ENCODE peak calls at places on chromosomes 7 and 10, in six cellular contexts. One of them, this sample, is unnamed.

GRCh38 chr10:36086976-36087726 is 445.1 kb upstream of the FZD8 start:
- DNase-seq in brain microvascular endothelial cell: no peak
- DNase-seq in GM23338: no peak
- DNase-seq in body of pancreas: no peak
- DNase-seq in upper lobe of right lung: no peak
- DNase-seq in colonic mucosa: no peak
- DNase-seq in this sample: no peak

GRCh38 chr7:156640949-156641485 is 443 bp downstream of the RNF32 start:
- DNase-seq in brain microvascular endothelial cell: peak; percentile 28
- DNase-seq in GM23338: no peak
- DNase-seq in body of pancreas: peak; percentile 59
- DNase-seq in upper lobe of right lung: no peak
- DNase-seq in colonic mucosa: peak; percentile 53
- DNase-seq in this sample: no peak

GRCh38 chr10:118870467-118871243 is 115.9 kb upstream of the CACUL1 start:
- DNase-seq in brain microvascular endothelial cell: peak; percentile 91
- DNase-seq in GM23338: peak; percentile 38
- DNase-seq in body of pancreas: peak; percentile 41
- DNase-seq in upper lobe of right lung: no peak
- DNase-seq in colonic mucosa: no peak
- DNase-seq in this sample: no peak

GRCh38 chr10:101138788-101139420 is 7.8 kb downstream of the TLX1 start:
- DNase-seq in brain microvascular endothelial cell: no peak
- DNase-seq in GM23338: no peak
- DNase-seq in body of pancreas: no peak
- DNase-seq in upper lobe of right lung: no peak
- DNase-seq in colonic mucosa: no peak
- DNase-seq in this sample: no peak

GRCh38 chr7:157238087-157238486 is 98.7 kb upstream of the DNAJB6 start:
- DNase-seq in brain microvascular endothelial cell: no peak
- DNase-seq in GM23338: peak; percentile 50
- DNase-seq in body of pancreas: no peak
- DNase-seq in upper lobe of right lung: no peak
- DNase-seq in colonic mucosa: peak; percentile 24
- DNase-seq in this sample: peak; percentile 57

GRCh38 chr7:150370612-150371071 is 2.0 kb downstream of the REPIN1 start:
- DNase-seq in brain microvascular endothelial cell: peak; percentile 86
- DNase-seq in GM23338: no peak
- DNase-seq in body of pancreas: no peak
- DNase-seq in upper lobe of right lung: no peak
- DNase-seq in colonic mucosa: no peak
- DNase-seq in this sample: no peak

GRCh38 chr10:37854606-37855005 is 2.8 kb downstream of the ZNF248 start:
- DNase-seq in brain microvascular endothelial cell: no peak
- DNase-seq in GM23338: no peak
- DNase-seq in body of pancreas: no peak
- DNase-seq in upper lobe of right lung: no peak
- DNase-seq in colonic mucosa: no peak
- DNase-seq in this sample: no peak

GRCh38 chr10:103808784-103809183 is 46.6 kb downstream of the SH3PXD2A start:
- DNase-seq in brain microvascular endothelial cell: no peak
- DNase-seq in GM23338: no peak
- DNase-seq in body of pancreas: no peak
- DNase-seq in upper lobe of right lung: peak; percentile 10
- DNase-seq in colonic mucosa: no peak
- DNase-seq in this sample: no peak

GRCh38 chr10:86693721-86694369 is 25.5 kb downstream of the LDB3 start:
- DNase-seq in brain microvascular endothelial cell: peak; percentile 41
- DNase-seq in GM23338: peak; percentile 87
- DNase-seq in body of pancreas: peak; percentile 47
- DNase-seq in upper lobe of right lung: no peak
- DNase-seq in colonic mucosa: peak; percentile 62
- DNase-seq in this sample: peak; percentile 85

GRCh38 chr10:1187151-1187854 is 131.1 kb downstream of the WDR37 start:
- DNase-seq in brain microvascular endothelial cell: no peak
- DNase-seq in GM23338: no peak
- DNase-seq in body of pancreas: no peak
- DNase-seq in upper lobe of right lung: peak; percentile 58
- DNase-seq in colonic mucosa: no peak
- DNase-seq in this sample: peak; percentile 43

GRCh38 chr10:974785-975074 is 13.5 kb upstream of the GTPBP4 start:
- DNase-seq in brain microvascular endothelial cell: no peak
- DNase-seq in GM23338: no peak
- DNase-seq in body of pancreas: no peak
- DNase-seq in upper lobe of right lung: peak; percentile 56
- DNase-seq in colonic mucosa: no peak
- DNase-seq in this sample: no peak

GRCh38 chr10:102120987-102121738 is 995 bp upstream of the LDB1 start:
- DNase-seq in brain microvascular endothelial cell: no peak
- DNase-seq in GM23338: peak; percentile 98
- DNase-seq in body of pancreas: peak; percentile 40
- DNase-seq in upper lobe of right lung: peak; percentile 76
- DNase-seq in colonic mucosa: peak; percentile 70
- DNase-seq in this sample: peak; percentile 88

GRCh38 chr7:48285365-48285764 is 114.1 kb downstream of the ABCA13 start:
- DNase-seq in brain microvascular endothelial cell: peak; percentile 65
- DNase-seq in GM23338: no peak
- DNase-seq in body of pancreas: no peak
- DNase-seq in upper lobe of right lung: no peak
- DNase-seq in colonic mucosa: no peak
- DNase-seq in this sample: no peak

GRCh38 chr10:109047856-109048255 is 875.5 kb downstream of the XPNPEP1 start:
- DNase-seq in brain microvascular endothelial cell: no peak
- DNase-seq in GM23338: no peak
- DNase-seq in body of pancreas: no peak
- DNase-seq in upper lobe of right lung: no peak
- DNase-seq in colonic mucosa: no peak
- DNase-seq in this sample: no peak

GRCh38 chr10:100413206-100413605 is 49.6 kb upstream of the WNT8B start:
- DNase-seq in brain microvascular endothelial cell: no peak
- DNase-seq in GM23338: no peak
- DNase-seq in body of pancreas: no peak
- DNase-seq in upper lobe of right lung: no peak
- DNase-seq in colonic mucosa: no peak
- DNase-seq in this sample: no peak

GRCh38 chr7:144437370-144438191 is 34.1 kb upstream of the NOBOX start:
- DNase-seq in brain microvascular endothelial cell: peak; percentile 86
- DNase-seq in GM23338: peak; percentile 85
- DNase-seq in body of pancreas: peak; percentile 65
- DNase-seq in upper lobe of right lung: no peak
- DNase-seq in colonic mucosa: peak; percentile 79
- DNase-seq in this sample: peak; percentile 33

GRCh38 chr10:96402417-96403305 is 43.9 kb upstream of the OPALIN start:
- DNase-seq in brain microvascular endothelial cell: no peak
- DNase-seq in GM23338: peak; percentile 53
- DNase-seq in body of pancreas: no peak
- DNase-seq in upper lobe of right lung: no peak
- DNase-seq in colonic mucosa: no peak
- DNase-seq in this sample: peak; percentile 46

GRCh38 chr10:69123306-69123746 is 652 bp upstream of the VPS26A start:
- DNase-seq in brain microvascular endothelial cell: peak; percentile 80
- DNase-seq in GM23338: peak; percentile 73
- DNase-seq in body of pancreas: peak; percentile 65
- DNase-seq in upper lobe of right lung: no peak
- DNase-seq in colonic mucosa: peak; percentile 69
- DNase-seq in this sample: peak; percentile 68

GRCh38 chr7:1845536-1846311 is 175.6 kb downstream of the ELFN1 start:
- DNase-seq in brain microvascular endothelial cell: no peak
- DNase-seq in GM23338: no peak
- DNase-seq in body of pancreas: no peak
- DNase-seq in upper lobe of right lung: peak; percentile 55
- DNase-seq in colonic mucosa: no peak
- DNase-seq in this sample: no peak

GRCh38 chr10:101214446-101215396 is 14.5 kb downstream of the LBX1 start:
- DNase-seq in brain microvascular endothelial cell: no peak
- DNase-seq in GM23338: peak; percentile 96
- DNase-seq in body of pancreas: peak; percentile 58
- DNase-seq in upper lobe of right lung: peak; percentile 80
- DNase-seq in colonic mucosa: peak; percentile 71
- DNase-seq in this sample: peak; percentile 92

GRCh38 chr7:111229181-111229740 is 138.3 kb downstream of the LRRN3 start:
- DNase-seq in brain microvascular endothelial cell: no peak
- DNase-seq in GM23338: peak; percentile 24
- DNase-seq in body of pancreas: no peak
- DNase-seq in upper lobe of right lung: no peak
- DNase-seq in colonic mucosa: no peak
- DNase-seq in this sample: no peak

GRCh38 chr7:44184221-44184873 is 4.9 kb downstream of the GCK start:
- DNase-seq in brain microvascular endothelial cell: peak; percentile 85
- DNase-seq in GM23338: no peak
- DNase-seq in body of pancreas: no peak
- DNase-seq in upper lobe of right lung: peak; percentile 42
- DNase-seq in colonic mucosa: no peak
- DNase-seq in this sample: peak; percentile 55

GRCh38 chr7:130207642-130208041 is at the start of gene SSMEM1:
- DNase-seq in brain microvascular endothelial cell: no peak
- DNase-seq in GM23338: no peak
- DNase-seq in body of pancreas: no peak
- DNase-seq in upper lobe of right lung: no peak
- DNase-seq in colonic mucosa: no peak
- DNase-seq in this sample: no peak

GRCh38 chr7:81299272-81299671 is 380.4 kb upstream of the SEMA3C start:
- DNase-seq in brain microvascular endothelial cell: peak; percentile 95
- DNase-seq in GM23338: no peak
- DNase-seq in body of pancreas: peak; percentile 4
- DNase-seq in upper lobe of right lung: no peak
- DNase-seq in colonic mucosa: no peak
- DNase-seq in this sample: no peak

GRCh38 chr10:71638577-71639411 is 80.8 kb downstream of the C10orf105 start:
- DNase-seq in brain microvascular endothelial cell: no peak
- DNase-seq in GM23338: no peak
- DNase-seq in body of pancreas: peak; percentile 48
- DNase-seq in upper lobe of right lung: no peak
- DNase-seq in colonic mucosa: peak; percentile 92
- DNase-seq in this sample: peak; percentile 75

GRCh38 chr7:96933067-96933645 is 72.2 kb upstream of the DLX6 start:
- DNase-seq in brain microvascular endothelial cell: no peak
- DNase-seq in GM23338: no peak
- DNase-seq in body of pancreas: no peak
- DNase-seq in upper lobe of right lung: no peak
- DNase-seq in colonic mucosa: no peak
- DNase-seq in this sample: no peak

GRCh38 chr7:135386181-135386580 is 123.7 kb downstream of the CNOT4 start:
- DNase-seq in brain microvascular endothelial cell: no peak
- DNase-seq in GM23338: peak; percentile 45
- DNase-seq in body of pancreas: no peak
- DNase-seq in upper lobe of right lung: no peak
- DNase-seq in colonic mucosa: no peak
- DNase-seq in this sample: no peak

DNA sequence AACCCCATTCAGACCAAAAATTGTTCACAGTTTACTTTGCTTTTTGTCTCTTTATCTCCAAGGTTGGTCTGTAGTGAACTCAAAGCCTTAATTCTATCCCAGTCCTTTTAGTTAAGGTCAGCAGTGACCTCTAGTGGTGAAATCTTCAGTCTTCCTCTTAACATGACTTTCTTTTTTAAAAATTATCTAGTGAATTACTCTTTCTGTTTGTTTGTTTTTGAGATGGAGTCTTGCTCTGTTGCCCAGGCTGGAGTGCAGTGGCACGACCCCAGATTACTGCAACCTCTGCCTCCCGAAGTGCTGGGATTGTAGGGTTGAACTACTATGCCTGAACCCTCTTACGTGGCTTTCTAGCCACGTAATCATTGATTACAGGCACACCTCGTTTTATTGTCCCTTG is 25.0 kb downstream of the ZNF487 start:
- DNase-seq in brain microvascular endothelial cell: peak; percentile 58
- DNase-seq in GM23338: peak; percentile 94
- DNase-seq in body of pancreas: peak; percentile 67
- DNase-seq in upper lobe of right lung: no peak
- DNase-seq in colonic mucosa: peak; percentile 57
- DNase-seq in this sample: peak; percentile 71
- H3K4me3 ChIP-seq in brain microvascular endothelial cell: no peak overlapping the region
- H3K4me3 ChIP-seq in GM23338: no peak overlapping the region
- H3K4me3 ChIP-seq in body of pancreas: no peak overlapping the region
- H3K4me3 ChIP-seq in upper lobe of right lung: no peak overlapping the region
- H3K4me3 ChIP-seq in colonic mucosa: no peak overlapping the region
- H3K4me3 ChIP-seq in this sample: no peak overlapping the region

DNA sequence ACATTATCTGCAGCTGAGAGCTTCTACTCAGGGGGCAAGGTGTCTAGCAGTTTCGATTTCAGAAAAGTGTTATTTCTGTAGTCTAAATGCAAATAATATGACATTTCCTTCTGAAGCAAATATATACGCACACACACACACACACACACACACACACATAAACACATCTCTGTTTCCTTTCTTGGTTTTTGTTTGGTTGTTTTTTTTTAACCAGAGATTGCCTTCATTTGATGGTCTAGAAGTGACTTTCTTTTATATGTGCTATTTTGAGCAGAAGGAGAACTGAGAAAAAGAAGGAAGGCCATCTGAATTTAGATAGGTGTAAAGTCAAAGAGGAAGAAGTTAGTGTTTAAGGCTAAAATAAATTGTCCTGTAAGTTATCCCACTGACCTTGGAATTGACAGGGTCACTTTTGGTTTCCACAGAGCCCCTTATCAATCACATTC is 142.2 kb downstream of the TRIL start:
- DNase-seq in brain microvascular endothelial cell: no peak
- DNase-seq in GM23338: no peak
- DNase-seq in body of pancreas: no peak
- DNase-seq in upper lobe of right lung: no peak
- DNase-seq in colonic mucosa: no peak
- DNase-seq in this sample: no peak
- H3K36me3 ChIP-seq in brain microvascular endothelial cell: no peaks in the 10 kb centered on the region
- H3K36me3 ChIP-seq in GM23338: no peaks in the 10 kb centered on the region
- H3K36me3 ChIP-seq in body of pancreas: no peaks in the 10 kb centered on the region
- H3K36me3 ChIP-seq in upper lobe of right lung: no peaks in the 10 kb centered on the region
- H3K36me3 ChIP-seq in colonic mucosa: no peaks in the 10 kb centered on the region
- H3K36me3 ChIP-seq in this sample: no peaks in the 10 kb centered on the region

DNA sequence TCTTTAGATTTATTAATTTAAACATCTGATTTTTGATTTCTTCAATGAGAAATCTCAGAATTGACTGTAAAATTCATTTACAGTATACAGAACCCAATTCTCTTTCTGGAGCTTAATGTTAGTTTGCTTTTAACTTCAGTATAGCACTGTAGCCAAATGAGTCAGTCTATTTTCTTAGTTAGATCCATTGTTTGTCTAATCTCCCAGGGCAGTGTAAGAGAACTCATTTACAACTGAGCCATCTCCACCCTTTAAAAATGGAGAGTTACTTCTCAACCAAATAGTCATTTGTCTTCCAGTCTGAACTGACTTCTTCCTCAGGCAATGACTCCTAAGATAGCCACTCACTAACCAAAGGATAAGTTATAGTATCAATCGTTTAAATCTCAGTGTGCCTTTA is 3.0 kb upstream of the WNT2 start:
- DNase-seq in brain microvascular endothelial cell: no peak
- DNase-seq in GM23338: no peak
- DNase-seq in body of pancreas: no peak
- DNase-seq in upper lobe of right lung: no peak
- DNase-seq in colonic mucosa: no peak
- DNase-seq in this sample: no peak
- H3K27me3 ChIP-seq in brain microvascular endothelial cell: peaks cover 17% of the 10 kb centered on the region
- H3K27me3 ChIP-seq in GM23338: peaks cover 69% of the 10 kb centered on the region
- H3K27me3 ChIP-seq in body of pancreas: no peaks in the 10 kb centered on the region
- H3K27me3 ChIP-seq in upper lobe of right lung: peaks cover 38% of the 10 kb centered on the region
- H3K27me3 ChIP-seq in colonic mucosa: peaks cover 40% of the 10 kb centered on the region
- H3K27me3 ChIP-seq in this sample: peaks cover 58% of the 10 kb centered on the region

DNA sequence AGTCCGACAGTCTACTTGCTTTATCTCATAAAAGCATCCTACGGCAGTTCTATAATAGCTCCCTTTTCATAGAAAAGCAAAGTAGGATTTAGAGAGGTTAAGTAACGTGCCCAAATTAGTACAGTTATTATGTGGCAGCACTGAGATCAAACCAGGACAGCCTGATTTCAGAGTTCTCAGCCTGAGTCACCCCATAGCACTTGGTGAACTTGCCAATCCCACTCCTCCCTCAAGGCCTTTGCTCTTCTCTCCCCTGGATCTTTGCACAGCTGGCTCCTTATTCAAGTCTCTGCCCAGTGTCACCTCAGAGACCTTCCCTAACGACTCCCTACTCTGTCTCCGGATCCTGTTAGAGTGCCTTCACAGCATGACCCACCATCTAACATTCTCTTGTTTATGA is 438.0 kb upstream of the NFE2L3 start:
- DNase-seq in brain microvascular endothelial cell: no peak
- DNase-seq in GM23338: no peak
- DNase-seq in body of pancreas: no peak
- DNase-seq in upper lobe of right lung: no peak
- DNase-seq in colonic mucosa: no peak
- DNase-seq in this sample: no peak
- H3K4me3 ChIP-seq in brain microvascular endothelial cell: no peak overlapping the region
- H3K4me3 ChIP-seq in GM23338: no peak overlapping the region
- H3K4me3 ChIP-seq in body of pancreas: no peak overlapping the region
- H3K4me3 ChIP-seq in upper lobe of right lung: no peak overlapping the region
- H3K4me3 ChIP-seq in colonic mucosa: no peak overlapping the region
- H3K4me3 ChIP-seq in this sample: no peak overlapping the region